ENCODE peak calls at places on chromosomes 16 and 17, in four cellular contexts. One of them, this sample, is unnamed.

GRCh38 chr16:86899757-86900156 is 321.4 kb downstream of the FOXL1 start:
- DNase-seq in tibial nerve: no peak
- DNase-seq in HAP-1: no peak
- DNase-seq in ascending aorta: no peak
- DNase-seq in this sample: no peak

GRCh38 chr17:40548982-40549680 is 16.1 kb downstream of the CCR7 start:
- DNase-seq in tibial nerve: peak; percentile 82
- DNase-seq in HAP-1: no peak
- DNase-seq in ascending aorta: no peak
- DNase-seq in this sample: no peak

GRCh38 chr17:28667870-28668269 is 5.9 kb downstream of the SUPT6H start:
- DNase-seq in tibial nerve: no peak
- DNase-seq in HAP-1: no peak
- DNase-seq in ascending aorta: no peak
- DNase-seq in this sample: no peak

GRCh38 chr16:74117798-74118197 is 178.8 kb upstream of the PSMD7 start:
- DNase-seq in tibial nerve: no peak
- DNase-seq in HAP-1: no peak
- DNase-seq in ascending aorta: no peak
- DNase-seq in this sample: no peak

GRCh38 chr16:65314246-65315003 is 192.6 kb upstream of the CDH11 start:
- DNase-seq in tibial nerve: no peak
- DNase-seq in HAP-1: no peak
- DNase-seq in ascending aorta: no peak
- DNase-seq in this sample: no peak

GRCh38 chr16:66364117-66364958 is 2.2 kb upstream of the CDH5 start:
- DNase-seq in tibial nerve: peak; percentile 64
- DNase-seq in HAP-1: peak; percentile 15
- DNase-seq in ascending aorta: no peak
- DNase-seq in this sample: no peak

GRCh38 chr16:89453662-89454321 is 36.6 kb downstream of the ANKRD11 start:
- DNase-seq in tibial nerve: no peak
- DNase-seq in HAP-1: peak; percentile 35
- DNase-seq in ascending aorta: no peak
- DNase-seq in this sample: no peak

GRCh38 chr17:41907185-41907556 is 11.6 kb downstream of the ACLY start:
- DNase-seq in tibial nerve: no peak
- DNase-seq in HAP-1: no peak
- DNase-seq in ascending aorta: no peak
- DNase-seq in this sample: no peak

GRCh38 chr17:78072961-78073360 is 55.6 kb downstream of the TMC6 start:
- DNase-seq in tibial nerve: no peak
- DNase-seq in HAP-1: no peak
- DNase-seq in ascending aorta: no peak
- DNase-seq in this sample: no peak

GRCh38 chr16:12617401-12617819 is 186.3 kb downstream of the CPPED1 start:
- DNase-seq in tibial nerve: no peak
- DNase-seq in HAP-1: no peak
- DNase-seq in ascending aorta: no peak
- DNase-seq in this sample: no peak

GRCh38 chr17:33551075-33551474 is 258.0 kb upstream of the ASIC2 start:
- DNase-seq in tibial nerve: no peak
- DNase-seq in HAP-1: no peak
- DNase-seq in ascending aorta: no peak
- DNase-seq in this sample: no peak

GRCh38 chr17:50558955-50559614 is 1.4 kb upstream of the CACNA1G start:
- DNase-seq in tibial nerve: no peak
- DNase-seq in HAP-1: peak; percentile 61
- DNase-seq in ascending aorta: no peak
- DNase-seq in this sample: no peak

GRCh38 chr17:79002291-79002690 is 7.3 kb downstream of the CANT1 start:
- DNase-seq in tibial nerve: no peak
- DNase-seq in HAP-1: no peak
- DNase-seq in ascending aorta: no peak
- DNase-seq in this sample: no peak

GRCh38 chr16:56262148-56262878 is 71.0 kb downstream of the GNAO1 start:
- DNase-seq in tibial nerve: no peak
- DNase-seq in HAP-1: no peak
- DNase-seq in ascending aorta: no peak
- DNase-seq in this sample: no peak

GRCh38 chr16:86809458-86809955 is 231.2 kb downstream of the FOXL1 start:
- DNase-seq in tibial nerve: no peak
- DNase-seq in HAP-1: no peak
- DNase-seq in ascending aorta: no peak
- DNase-seq in this sample: no peak

GRCh38 chr17:77959926-77960521 is 1.5 kb downstream of the TNRC6C start:
- DNase-seq in tibial nerve: no peak
- DNase-seq in HAP-1: peak; percentile 44
- DNase-seq in ascending aorta: no peak
- DNase-seq in this sample: no peak

GRCh38 chr16:79698341-79698753 is 97.8 kb upstream of the MAF start:
- DNase-seq in tibial nerve: peak; percentile 46
- DNase-seq in HAP-1: no peak
- DNase-seq in ascending aorta: no peak
- DNase-seq in this sample: no peak

GRCh38 chr17:44543213-44543904 is 13.9 kb upstream of the FZD2 start:
- DNase-seq in tibial nerve: no peak
- DNase-seq in HAP-1: no peak
- DNase-seq in ascending aorta: no peak
- DNase-seq in this sample: no peak

GRCh38 chr16:83627996-83628395 is 179.8 kb upstream of the HSBP1 start:
- DNase-seq in tibial nerve: no peak
- DNase-seq in HAP-1: no peak
- DNase-seq in ascending aorta: no peak
- DNase-seq in this sample: no peak

GRCh38 chr16:56689171-56689570 is 6.9 kb downstream of the MT1X start:
- DNase-seq in tibial nerve: no peak
- DNase-seq in HAP-1: no peak
- DNase-seq in ascending aorta: no peak
- DNase-seq in this sample: no peak

GRCh38 chr16:86065711-86066110 is 166.7 kb downstream of the IRF8 start:
- DNase-seq in tibial nerve: no peak
- DNase-seq in HAP-1: no peak
- DNase-seq in ascending aorta: no peak
- DNase-seq in this sample: no peak

GRCh38 chr17:3916013-3916696 is at the start of gene P2RX1:
- DNase-seq in tibial nerve: no peak
- DNase-seq in HAP-1: no peak
- DNase-seq in ascending aorta: no peak
- DNase-seq in this sample: no peak

GRCh38 chr17:20009052-20009301 is 182 bp upstream of the SPECC1 start:
- DNase-seq in tibial nerve: no peak
- DNase-seq in HAP-1: no peak
- DNase-seq in ascending aorta: no peak
- DNase-seq in this sample: no peak

GRCh38 chr17:65553646-65554567 is 7.5 kb downstream of the AXIN2 start:
- DNase-seq in tibial nerve: no peak
- DNase-seq in HAP-1: no peak
- DNase-seq in ascending aorta: no peak
- DNase-seq in this sample: no peak

GRCh38 chr16:71230122-71230845 is at the start of gene HYDIN:
- DNase-seq in tibial nerve: no peak
- DNase-seq in HAP-1: peak; percentile 87
- DNase-seq in ascending aorta: no peak
- DNase-seq in this sample: peak; percentile 75

GRCh38 chr17:81043319-81043724 is 8.4 kb downstream of the BAIAP2 start:
- DNase-seq in tibial nerve: no peak
- DNase-seq in HAP-1: no peak
- DNase-seq in ascending aorta: no peak
- DNase-seq in this sample: no peak

GRCh38 chr17:81039096-81039495 is 4.1 kb downstream of the BAIAP2 start:
- DNase-seq in tibial nerve: no peak
- DNase-seq in HAP-1: no peak
- DNase-seq in ascending aorta: no peak
- DNase-seq in this sample: no peak

GRCh38 chr17:81039854-81040758 is 5.2 kb downstream of the BAIAP2 start:
- DNase-seq in tibial nerve: no peak
- DNase-seq in HAP-1: peak; percentile 47
- DNase-seq in ascending aorta: no peak
- DNase-seq in this sample: no peak

GRCh38 chr17:81042606-81043005 is 7.7 kb downstream of the BAIAP2 start:
- DNase-seq in tibial nerve: no peak
- DNase-seq in HAP-1: no peak
- DNase-seq in ascending aorta: no peak
- DNase-seq in this sample: no peak

GRCh38 chr17:81040791-81041337 is 5.9 kb downstream of the BAIAP2 start:
- DNase-seq in tibial nerve: no peak
- DNase-seq in HAP-1: peak; percentile 61
- DNase-seq in ascending aorta: no peak
- DNase-seq in this sample: no peak
- H3K4me1 ChIP-seq in tibial nerve: no peaks in the 10 kb centered on the region
- H3K4me1 ChIP-seq in HAP-1: peaks cover 21% of the 10 kb centered on the region
- H3K4me1 ChIP-seq in ascending aorta: peaks cover 11% of the 10 kb centered on the region
- H3K4me1 ChIP-seq in this sample: peaks cover 4% of the 10 kb centered on the region

GRCh38 chr17:17030515-17031211 is 11.6 kb upstream of the MPRIP start:
- DNase-seq in tibial nerve: no peak
- DNase-seq in HAP-1: no peak
- DNase-seq in ascending aorta: no peak
- DNase-seq in this sample: no peak
- H3K4me1 ChIP-seq in tibial nerve: no peaks in the 10 kb centered on the region
- H3K4me1 ChIP-seq in HAP-1: peaks cover 11% of the 10 kb centered on the region
- H3K4me1 ChIP-seq in ascending aorta: peaks cover 9% of the 10 kb centered on the region
- H3K4me1 ChIP-seq in this sample: peaks cover 10% of the 10 kb centered on the region

DNA sequence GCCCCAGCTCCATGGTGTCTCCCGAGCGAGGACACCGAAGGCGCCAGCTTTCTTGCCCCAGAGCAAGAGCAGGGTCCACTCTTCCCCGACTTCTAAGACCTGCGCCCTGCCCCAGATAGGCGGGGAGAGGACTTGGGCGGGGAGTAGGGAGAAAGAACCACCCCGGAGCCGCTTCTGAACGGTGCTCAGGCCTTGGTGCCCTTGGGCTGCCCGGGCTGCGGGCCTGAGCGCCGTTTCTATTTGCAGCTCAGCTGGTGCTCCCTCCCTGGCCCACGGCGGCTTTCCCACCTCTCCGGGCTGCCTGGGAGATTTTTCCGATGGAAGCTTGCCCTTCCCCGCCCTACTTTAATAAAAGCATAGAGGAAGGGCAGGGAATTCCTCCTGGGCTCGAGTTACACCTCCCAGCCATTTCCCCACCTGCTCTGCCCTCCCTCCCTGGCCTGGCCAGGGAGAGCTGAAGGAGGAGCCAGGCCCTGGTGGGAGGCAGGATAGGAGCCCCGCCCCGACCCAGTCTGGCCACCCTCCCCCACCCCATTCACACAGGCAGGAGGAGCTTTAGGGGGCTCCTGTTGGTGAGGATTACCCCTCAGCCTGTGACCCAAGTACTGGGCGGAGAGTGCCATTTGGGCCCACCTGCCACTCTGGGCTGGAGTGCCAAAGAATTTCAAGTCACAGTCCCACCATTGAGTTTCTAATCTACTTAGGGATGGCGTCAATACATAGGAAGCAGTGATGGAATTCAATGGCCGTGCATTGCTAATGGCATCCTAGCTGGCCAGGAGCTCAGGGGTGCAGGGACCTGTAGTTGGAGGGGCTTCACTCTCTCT is 2.0 kb downstream of the MMP15 start:
- DNase-seq in tibial nerve: no peak
- DNase-seq in HAP-1: peak; percentile 72
- DNase-seq in ascending aorta: no peak
- DNase-seq in this sample: no peak
- H3K4me1 ChIP-seq in tibial nerve: no peaks in the 10 kb centered on the region
- H3K4me1 ChIP-seq in HAP-1: peaks cover 3% of the 10 kb centered on the region
- H3K4me1 ChIP-seq in ascending aorta: peaks cover 7% of the 10 kb centered on the region
- H3K4me1 ChIP-seq in this sample: peaks cover 16% of the 10 kb centered on the region

GRCh38 chr16:3691778-3692177 is 25.5 kb downstream of the TRAP1 start:
- DNase-seq in tibial nerve: no peak
- DNase-seq in HAP-1: no peak
- DNase-seq in ascending aorta: no peak
- DNase-seq in this sample: no peak
- H3K4me1 ChIP-seq in tibial nerve: no peaks in the 10 kb centered on the region
- H3K4me1 ChIP-seq in HAP-1: peaks cover 2% of the 10 kb centered on the region
- H3K4me1 ChIP-seq in ascending aorta: no peaks in the 10 kb centered on the region
- H3K4me1 ChIP-seq in this sample: peaks cover 1% of the 10 kb centered on the region

This sample was measured in iPS DF 6.9.